ENCODE peak calls at places on chromosome 20, in nine cellular contexts. H, D, T, M, I, Z, S, V and U are unnamed samples.
A peak's percentile ranks its signal among the peaks of the same experiment; 100 is the strongest.

GRCh38 chr20:21099653-21100589 is 6.2 kb downstream of the LINC00237 start:
- DNase-seq in Z (peak; percentile 69), S (peak; percentile 57), T (peak; percentile 50), H (no peak), M (peak; percentile 9), I (peak; percentile 48), V (no peak), D (no peak), U (peak; percentile 6)

GRCh38 chr20:11172881-11173280 is 499.1 kb upstream of the JAG1 start:
- DNase-seq in M (peak; percentile 10), S (no peak), Z (no peak), H (no peak), T (no peak), I (no peak), V (no peak), D (no peak), U (no peak)

GRCh38 chr20:10447028-10447427 is 11.9 kb downstream of the SLX4IP start:
- DNase-seq in S (peak; percentile 83), Z (no peak), H (peak; percentile 67), D (no peak), T (peak; percentile 78), V (no peak), M (peak; percentile 77), I (peak; percentile 42), U (peak; percentile 34)

GRCh38 chr20:58574469-58574868 is 59.3 kb upstream of the APCDD1L start:
- DNase-seq in S (no peak), D (no peak), M (no peak), I (no peak), H (no peak), V (no peak), T (no peak), Z (no peak), U (no peak)

GRCh38 chr20:39259808-39260207 is 297.7 kb downstream of the DHX35 start:
- DNase-seq in Z (no peak), T (no peak), V (no peak), S (no peak), I (no peak), D (peak; percentile 36), H (no peak), M (no peak), U (no peak)

GRCh38 chr20:62003567-62004405 is 61.9 kb downstream of the TAF4 start:
- DNase-seq in V (no peak), D (no peak), T (no peak), Z (no peak), M (no peak), H (no peak), I (no peak), S (no peak), U (no peak)

GRCh38 chr20:38563802-38564431 is 17.1 kb upstream of the ADIG start:
- DNase-seq in H (no peak), V (no peak), M (no peak), D (no peak), Z (no peak), T (no peak), S (no peak), I (no peak), U (no peak)

GRCh38 chr20:59331721-59332329 is 31.4 kb downstream of the EDN3 start:
- DNase-seq in H (no peak), V (no peak), D (no peak), M (no peak), S (no peak), T (no peak), I (no peak), Z (no peak), U (no peak)

GRCh38 chr20:13118676-13119075 is 102.4 kb upstream of the ISM1 start:
- DNase-seq in I (no peak), S (no peak), M (no peak), Z (no peak), T (no peak), D (no peak), H (no peak), V (no peak), U (no peak)

GRCh38 chr20:39253051-39253682 is 291.0 kb downstream of the DHX35 start:
- DNase-seq in H (no peak), S (no peak), T (no peak), I (no peak), M (no peak), D (no peak), V (no peak), Z (no peak), U (no peak)

GRCh38 chr20:39829255-39829654 is 859.8 kb downstream of the MAFB start:
- DNase-seq in D (no peak), V (no peak), Z (peak; percentile 60), H (no peak), S (no peak), T (peak; percentile 49), M (peak; percentile 48), I (no peak), U (no peak)

GRCh38 chr20:276620-277495 is 13.7 kb downstream of the C20orf96 start:
- DNase-seq in V (no peak), Z (no peak), I (no peak), T (no peak), M (no peak), S (no peak), H (no peak), D (peak; percentile 30), U (no peak)

GRCh38 chr20:36571564-36572504 is 1.6 kb upstream of the TGIF2 start:
- DNase-seq in D (no peak), H (no peak), I (no peak), M (no peak), Z (peak; percentile 72), S (no peak), V (peak; percentile 39), T (no peak), U (no peak)

GRCh38 chr20:540391-541201 is 3.0 kb downstream of the CSNK2A1 start:
- DNase-seq in S (no peak), H (no peak), T (no peak), V (no peak), D (no peak), Z (no peak), I (no peak), M (no peak), U (no peak)

GRCh38 chr20:51712501-51713212 is 55.5 kb downstream of the ATP9A start:
- DNase-seq in Z (peak; percentile 67), V (no peak), H (peak; percentile 15), S (peak; percentile 42), M (peak; percentile 57), T (peak; percentile 57), I (no peak), D (no peak), U (peak; percentile 47)

DNA sequence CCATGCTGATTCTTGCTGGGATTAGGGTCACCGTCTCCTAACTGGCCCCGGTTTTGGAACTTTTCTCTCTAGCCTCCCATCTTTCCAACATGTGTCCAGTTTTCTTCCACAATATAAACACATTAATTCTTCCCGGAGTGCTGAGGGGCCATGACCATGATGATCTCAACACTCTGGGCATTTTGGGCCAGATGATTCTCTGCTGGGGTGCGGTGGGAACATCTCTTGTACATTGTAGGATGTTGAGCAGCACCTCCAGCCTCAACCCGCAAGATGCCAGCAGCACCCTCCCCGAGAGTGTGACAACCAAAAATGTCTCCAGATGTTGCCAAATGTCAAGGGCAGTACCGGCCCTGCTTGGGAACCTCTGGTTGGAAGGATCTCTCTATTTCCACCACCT is 164.8 kb downstream of the TFAP2C start:
- DNase-seq in Z (no peak), I (no peak), S (no peak), T (peak; percentile 56), H (no peak), M (no peak), V (no peak), D (no peak), U (no peak)
- TF ChIP-seq CTCF in Z (no peak), I (no peak), S (no peak), T (no peak), H (no peak), M (no peak), V (no peak), D (no peak), U (no peak)

GRCh38 chr20:34311118-34312023 is 8.2 kb upstream of the AHCY start:
- DNase-seq in T (peak; percentile 53), I (no peak), H (no peak), S (no peak), M (peak; percentile 38), D (no peak), V (peak; percentile 86), Z (peak; percentile 83), U (peak; percentile 58)
- TF ChIP-seq CTCF in T (no peak), I (no peak), H (no peak), S (no peak), M (peak; percentile 24), D (peak; percentile 13), V (peak; percentile 34), Z (peak; percentile 30), U (peak; percentile 27)

DNA sequence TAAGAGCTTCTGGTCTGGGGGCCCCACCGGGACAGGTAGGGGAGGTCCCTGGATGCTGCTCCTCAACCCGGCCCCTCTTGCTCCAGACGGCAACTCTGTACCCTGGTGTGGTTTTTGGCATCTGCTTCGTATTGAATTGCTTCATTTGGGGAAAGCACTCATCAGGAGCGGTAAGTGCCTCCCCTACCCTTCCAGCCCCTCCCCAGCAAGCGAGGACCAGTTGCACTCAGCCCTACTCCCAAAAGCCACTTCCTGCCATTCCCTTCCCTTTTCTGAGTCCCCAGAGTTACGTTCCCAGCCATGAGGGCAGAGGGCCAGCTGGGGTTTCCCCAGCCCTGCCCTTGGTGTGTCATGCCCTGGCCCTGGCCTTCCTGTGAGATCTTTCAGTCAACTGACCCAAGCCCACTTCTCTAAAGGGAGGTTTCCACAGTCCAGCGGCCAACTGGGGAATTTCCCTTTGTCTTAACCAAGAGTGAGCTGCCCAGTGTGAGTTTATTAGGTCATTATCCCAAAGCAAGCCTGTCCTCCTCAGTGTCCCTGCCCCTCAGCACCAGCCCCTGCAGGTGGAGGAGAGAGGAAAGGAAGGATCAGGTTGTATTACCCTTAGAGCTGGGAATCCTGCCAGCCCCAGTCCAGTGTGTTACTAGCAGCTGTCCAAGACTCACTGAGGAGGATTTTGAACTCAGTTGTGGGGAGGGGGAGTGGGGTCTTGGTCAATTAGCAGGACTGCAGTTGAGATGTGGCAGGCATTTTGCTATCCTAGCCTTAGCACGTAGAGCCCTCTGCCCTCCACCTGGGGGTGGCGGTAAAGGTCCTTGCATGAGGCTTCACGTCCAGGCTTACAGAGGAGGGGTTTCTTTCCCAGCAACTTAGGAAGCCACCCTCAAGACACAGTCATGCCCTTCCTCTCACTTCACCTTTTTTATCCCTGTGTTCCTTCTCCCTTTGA is 45.8 kb downstream of the TM9SF4 start:
- DNase-seq in S (peak; percentile 56), M (peak; percentile 96), V (no peak), D (peak; percentile 93), T (peak; percentile 77), H (no peak), I (no peak), Z (peak; percentile 84), U (peak; percentile 85)
- TF ChIP-seq CTCF in S (no peak), M (peak; percentile 39), V (peak; percentile 62), D (peak; percentile 52), T (no peak), H (peak; percentile 25), I (no peak), Z (peak; percentile 67), U (peak; percentile 42)

GRCh38 chr20:25623225-25623735 is 534 bp downstream of the NANP start:
- DNase-seq in M (peak; percentile 47), S (peak; percentile 21), H (peak; percentile 0), V (peak; percentile 12), T (peak; percentile 73), Z (peak; percentile 41), D (peak; percentile 65), I (no peak), U (peak; percentile 10)
- TF ChIP-seq CTCF in M (no peak), S (no peak), H (no peak), V (no peak), T (no peak), Z (no peak), D (peak; percentile 1), I (no peak), U (no peak)

GRCh38 chr20:41192575-41192974 is 55.2 kb downstream of the PLCG1 start:
- DNase-seq in D (no peak), H (no peak), S (no peak), T (no peak), Z (no peak), M (no peak), I (no peak), V (no peak), U (no peak)
- TF ChIP-seq CTCF in D (no peak), H (no peak), S (no peak), T (no peak), Z (no peak), M (no peak), I (no peak), V (no peak), U (no peak)